ENCODE peak calls at places on chromosomes 6 and 20, in four cellular contexts. H is HepG2, X is SK-N-SH, K is GM23338. G is an unnamed sample.
A peak's percentile ranks its signal among the peaks of the same experiment; 100 is the strongest.

GRCh38 chr20:43975096-43975768 is 60.6 kb downstream of the TOX2 start:
- DNase-seq in H (no peak), X (no peak), K (no peak), G (no peak)

GRCh38 chr6:4687989-4688947 is 87.9 kb upstream of the CDYL start:
- DNase-seq in H (no peak), X (no peak), K (no peak), G (no peak)

GRCh38 chr6:3119040-3119723 is 671 bp downstream of the BPHL start:
- DNase-seq in H (peak; percentile 84), X (no peak), K (no peak), G (no peak)

GRCh38 chr6:36679043-36679821 is 718 bp downstream of the CDKN1A start:
- DNase-seq in H (peak; percentile 50), X (peak; percentile 68), K (peak; percentile 57), G (peak; percentile 78)

GRCh38 chr20:38127011-38127621 is 38.0 kb downstream of the TGM2 start:
- DNase-seq in H (no peak), X (no peak), K (no peak), G (peak; percentile 43)

GRCh38 chr6:3283641-3284435 is 25.1 kb downstream of the PSMG4 start:
- DNase-seq in H (no peak), X (no peak), K (no peak), G (no peak)

GRCh38 chr20:2697768-2698167 is 5.2 kb downstream of the EBF4 start:
- DNase-seq in H (no peak), X (peak; percentile 52), K (no peak), G (peak; percentile 7)

GRCh38 chr20:31720486-31721407 is 1.9 kb downstream of the BCL2L1 start:
- DNase-seq in H (peak; percentile 94), X (no peak), K (peak; percentile 30), G (peak; percentile 36)

GRCh38 chr20:42875581-42875980 is 314.1 kb downstream of the PTPRT start:
- DNase-seq in H (no peak), X (no peak), K (no peak), G (no peak)

GRCh38 chr6:151514000-151514730 is 20.3 kb downstream of the CCDC170 start:
- DNase-seq in H (no peak), X (no peak), K (no peak), G (no peak)

GRCh38 chr20:16107172-16107870 is 465.9 kb downstream of the KIF16B start:
- DNase-seq in H (no peak), X (peak; percentile 48), K (no peak), G (no peak)

GRCh38 chr20:38665094-38665493 is 59.2 kb upstream of the SLC32A1 start:
- DNase-seq in H (peak; percentile 29), X (peak; percentile 52), K (no peak), G (no peak)

GRCh38 chr6:134007077-134007476 is 45.3 kb downstream of the SLC2A12 start:
- DNase-seq in H (no peak), X (no peak), K (no peak), G (peak; percentile 93)

GRCh38 chr6:67361264-67361663 is 1273.8 kb upstream of the ADGRB3 start:
- DNase-seq in H (no peak), X (no peak), K (no peak), G (no peak)

GRCh38 chr6:53524455-53524815 is 20.5 kb downstream of the GCLC start:
- DNase-seq in H (no peak), X (no peak), K (peak; percentile 55), G (no peak)

GRCh38 chr6:133286765-133287164 is 45.6 kb downstream of the EYA4 start:
- DNase-seq in H (no peak), X (no peak), K (peak; percentile 54), G (no peak)

GRCh38 chr6:4664117-4664626 is 112.0 kb upstream of the CDYL start:
- DNase-seq in H (no peak), X (no peak), K (no peak), G (no peak)

GRCh38 chr6:24935753-24936152 is at the start of gene RIPOR2:
- DNase-seq in H (no peak), X (no peak), K (peak; percentile 87), G (peak; percentile 56)

GRCh38 chr6:100311707-100312266 is 152.9 kb downstream of the SIM1 start:
- DNase-seq in H (no peak), X (no peak), K (no peak), G (no peak)

GRCh38 chr6:136962661-136963060 is 40.6 kb downstream of the SLC35D3 start:
- DNase-seq in H (no peak), X (peak; percentile 58), K (peak; percentile 56), G (peak; percentile 65)

GRCh38 chr20:12916699-12917098 is 92.1 kb upstream of the SPTLC3 start:
- DNase-seq in H (peak; percentile 52), X (no peak), K (no peak), G (no peak)

GRCh38 chr6:14543971-14544620 is 426.5 kb downstream of the CD83 start:
- DNase-seq in H (no peak), X (no peak), K (no peak), G (no peak)

GRCh38 chr6:161462148-161462547 is 188.3 kb upstream of the AGPAT4 start:
- DNase-seq in H (no peak), X (no peak), K (no peak), G (no peak)

GRCh38 chr6:85637579-85637978 is 5.1 kb downstream of the SYNCRIP start:
- DNase-seq in H (no peak), X (no peak), K (no peak), G (no peak)

GRCh38 chr20:45997187-45997586 is 11.5 kb upstream of the MMP9 start:
- DNase-seq in H (no peak), X (no peak), K (no peak), G (no peak)

GRCh38 chr6:90175627-90176538 is 120.8 kb downstream of the BACH2 start:
- DNase-seq in H (no peak), X (no peak), K (no peak), G (no peak)

GRCh38 chr6:14165091-14165490 is 47.5 kb downstream of the CD83 start:
- DNase-seq in H (no peak), X (no peak), K (no peak), G (no peak)

GRCh38 chr6:111646942-111647341 is 41.3 kb upstream of the TRAF3IP2 start:
- DNase-seq in H (no peak), X (no peak), K (no peak), G (no peak)

GRCh38 chr6:43020847-43021246 is 576 bp upstream of the RRP36 start:
- DNase-seq in H (no peak), X (peak; percentile 48), K (peak; percentile 74), G (no peak)

GRCh38 chr20:47040506-47041125 is 146.0 kb downstream of the EYA2 start:
- DNase-seq in H (no peak), X (no peak), K (no peak), G (no peak)

GRCh38 chr20:10376271-10377075 is 57.5 kb downstream of the MKKS start:
- DNase-seq in H (no peak), X (no peak), K (no peak), G (no peak)

GRCh38 chr6:168363811-168364792 is 44.5 kb upstream of the DACT2 start:
- DNase-seq in H (no peak), X (no peak), K (no peak), G (no peak)

GRCh38 chr6:170516783-170517616 is 36.1 kb downstream of the PSMB1 start:
- DNase-seq in H (peak; percentile 74), X (peak; percentile 60), K (peak; percentile 84), G (peak; percentile 52)

GRCh38 chr6:18328549-18328922 is 58.6 kb upstream of the RNF144B start:
- DNase-seq in H (no peak), X (no peak), K (no peak), G (no peak)

GRCh38 chr6:18329781-18330180 is 57.4 kb upstream of the RNF144B start:
- DNase-seq in H (no peak), X (no peak), K (no peak), G (no peak)

GRCh38 chr6:18327621-18328548 is 59.3 kb upstream of the RNF144B start:
- DNase-seq in H (no peak), X (no peak), K (peak; percentile 75), G (peak; percentile 39)

GRCh38 chr6:18326980-18327379 is 60.2 kb upstream of the RNF144B start:
- DNase-seq in H (no peak), X (no peak), K (no peak), G (no peak)

DNA sequence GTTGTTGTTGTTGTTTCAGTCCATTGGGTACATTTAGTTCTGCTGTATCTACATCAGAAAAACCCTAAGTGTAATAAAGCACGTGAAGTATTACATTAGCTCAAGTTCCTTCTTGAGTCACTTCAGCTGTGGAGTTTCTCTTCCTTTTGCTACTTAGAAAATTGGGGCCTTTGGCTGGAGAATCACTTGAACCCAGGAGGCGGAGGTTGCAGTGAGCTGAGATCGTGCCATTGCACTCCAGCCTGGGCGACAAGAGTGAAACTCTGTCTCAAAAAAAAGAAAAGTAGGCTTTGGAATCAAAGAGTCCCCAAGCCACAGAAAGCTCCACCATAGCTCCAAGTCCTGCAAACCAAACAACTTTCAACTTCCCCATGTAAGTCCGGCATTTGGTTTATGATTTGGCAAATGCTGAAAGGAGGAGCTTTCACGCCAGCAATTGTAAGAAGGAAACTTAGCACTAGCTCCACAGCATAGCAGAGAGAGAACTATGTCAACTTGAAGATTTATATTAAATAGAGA is 56.5 kb upstream of the RNF144B start:
- DNase-seq in H (no peak), X (no peak), K (no peak), G (no peak)
- TF ChIP-seq POLR2AphosphoS5 in H (no peak), X (no peak), K (no peak), G (no peak)

GRCh38 chr6:20532881-20533280 is 1.4 kb upstream of the CDKAL1 start:
- DNase-seq in H (no peak), X (no peak), K (no peak), G (no peak)

GRCh38 chr6:20533746-20534294 is 437 bp upstream of the CDKAL1 start:
- DNase-seq in H (no peak), X (no peak), K (peak; percentile 44), G (no peak)

GRCh38 chr6:20538131-20538662 is 3.9 kb downstream of the CDKAL1 start:
- DNase-seq in H (no peak), X (no peak), K (no peak), G (no peak)

GRCh38 chr6:20534906-20535305 is 649 bp downstream of the CDKAL1 start:
- DNase-seq in H (no peak), X (no peak), K (no peak), G (no peak)

GRCh38 chr6:20534295-20534897 is at the start of gene CDKAL1:
- DNase-seq in H (peak; percentile 91), X (peak; percentile 69), K (peak; percentile 94), G (peak; percentile 92)
- H3K27ac ChIP-seq in H (peak within 1 kb of the TSS; percentile 84), X (peak within 1 kb of the TSS; percentile 75), K (peak within 1 kb of the TSS; percentile 79), G (peak within 1 kb of the TSS; percentile 92)

GRCh38 chr6:126188271-126188909 is 151.5 kb upstream of the CENPW start:
- DNase-seq in H (peak; percentile 7), X (no peak), K (no peak), G (no peak)
- TF ChIP-seq POLR2AphosphoS5 in H (no peak), X (peak; percentile 53), K (no peak), G (no peak)

GRCh38 chr6:144613859-144614258 is 328.7 kb downstream of the UTRN start:
- DNase-seq in H (no peak), X (no peak), K (no peak), G (no peak)
- H3K27ac ChIP-seq in H (no peak overlapping the region), X (no peak overlapping the region), K (peak overlapping the region; percentile 90), G (no peak overlapping the region)

DNA sequence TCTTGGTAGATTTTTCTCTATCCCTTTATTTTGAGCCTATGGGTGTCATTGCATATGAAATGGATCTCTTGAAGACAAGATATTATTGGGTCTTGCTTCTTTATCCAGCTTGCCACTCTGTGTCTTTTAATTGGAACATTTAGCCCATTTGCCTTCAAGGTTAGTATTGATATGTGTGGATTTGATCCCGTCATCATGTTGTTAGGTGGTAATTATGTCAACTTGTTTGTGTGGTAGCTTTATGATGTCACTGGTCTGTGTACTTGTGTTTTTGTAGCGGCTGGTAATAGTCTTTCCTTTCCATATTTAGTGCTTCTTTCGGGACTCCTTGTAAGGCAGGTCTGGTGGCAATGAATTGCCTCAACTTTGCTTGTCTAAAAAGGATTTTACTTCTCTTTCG is 61.9 kb downstream of the UNC5CL start:
- DNase-seq in H (no peak), X (no peak), K (no peak), G (no peak)
- TF ChIP-seq POLR2AphosphoS5 in H (no peak), X (no peak), K (no peak), G (no peak)